ENCODE peak calls at places on chromosomes 5 and 9, in seven cellular contexts. V, R, D, B, X, M and C are unnamed samples.

GRCh38 chr5:36371366-36371765 is 69.7 kb upstream of the RANBP3L start:
- DNase-seq in V (no peak), R (no peak), D (no peak), B (no peak), X (no peak), M (no peak), C (no peak)

GRCh38 chr9:120886490-120886967 is 9.5 kb upstream of the PHF19 start:
- DNase-seq in V (peak; percentile 72), R (no peak), D (no peak), B (no peak), X (peak; percentile 51), M (peak; percentile 87), C (no peak)

GRCh38 chr9:136404801-136405136 is 4.8 kb upstream of the SNAPC4 start:
- DNase-seq in V (no peak), R (no peak), D (no peak), B (no peak), X (no peak), M (no peak), C (no peak)

GRCh38 chr9:95506692-95507455 is 9.9 kb downstream of the PTCH1 start:
- DNase-seq in V (peak; percentile 61), R (peak; percentile 49), D (peak; percentile 41), B (no peak), X (no peak), M (peak; percentile 82), C (no peak)

GRCh38 chr5:176679365-176680225 is 32.3 kb downstream of the TSPAN17 start:
- DNase-seq in V (no peak), R (no peak), D (no peak), B (no peak), X (no peak), M (peak; percentile 19), C (no peak)

GRCh38 chr5:43281840-43282658 is 31.2 kb downstream of the HMGCS1 start:
- DNase-seq in V (no peak), R (no peak), D (no peak), B (no peak), X (no peak), M (peak; percentile 36), C (no peak)

GRCh38 chr5:149529463-149529862 is 21.8 kb downstream of the CSNK1A1 start:
- DNase-seq in V (no peak), R (no peak), D (no peak), B (no peak), X (no peak), M (no peak), C (no peak)

GRCh38 chr5:131381011-131381410 is 117.2 kb downstream of the CDC42SE2 start:
- DNase-seq in V (peak; percentile 17), R (no peak), D (no peak), B (no peak), X (no peak), M (no peak), C (no peak)

GRCh38 chr5:167754501-167754941 is 536.9 kb upstream of the WWC1 start:
- DNase-seq in V (no peak), R (no peak), D (no peak), B (no peak), X (peak; percentile 70), M (peak; percentile 84), C (peak; percentile 30)

GRCh38 chr9:36798350-36799065 is 225.8 kb downstream of the MELK start:
- DNase-seq in V (no peak), R (no peak), D (no peak), B (no peak), X (no peak), M (no peak), C (no peak)

GRCh38 chr5:134249469-134250379 is 23.9 kb upstream of the PPP2CA start:
- DNase-seq in V (peak; percentile 79), R (no peak), D (no peak), B (no peak), X (no peak), M (peak; percentile 42), C (no peak)

GRCh38 chr9:92482336-92482735 is at the start of gene ASPN:
- DNase-seq in V (peak; percentile 79), R (no peak), D (no peak), B (no peak), X (no peak), M (peak; percentile 77), C (peak; percentile 56)

GRCh38 chr5:74310386-74310785 is 330.1 kb downstream of the ENC1 start:
- DNase-seq in V (no peak), R (no peak), D (no peak), B (no peak), X (no peak), M (peak; percentile 42), C (no peak)

GRCh38 chr5:98339141-98339848 is 434.2 kb upstream of the RGMB start:
- DNase-seq in V (no peak), R (no peak), D (no peak), B (no peak), X (no peak), M (no peak), C (no peak)

GRCh38 chr9:81737871-81738507 is 48.6 kb upstream of the TLE1 start:
- DNase-seq in V (peak; percentile 79), R (no peak), D (no peak), B (no peak), X (peak; percentile 82), M (peak; percentile 96), C (peak; percentile 48)

GRCh38 chr9:34988218-34989055 is 1.1 kb upstream of the DNAJB5 start:
- DNase-seq in V (peak; percentile 6), R (no peak), D (peak; percentile 32), B (no peak), X (no peak), M (peak; percentile 79), C (no peak)

GRCh38 chr5:122907238-122907637 is 61.8 kb downstream of the SNX24 start:
- DNase-seq in V (no peak), R (no peak), D (no peak), B (no peak), X (peak; percentile 21), M (peak; percentile 68), C (peak; percentile 42)

GRCh38 chr5:107395632-107396350 is 274.9 kb downstream of the EFNA5 start:
- DNase-seq in V (no peak), R (no peak), D (no peak), B (no peak), X (no peak), M (no peak), C (no peak)

GRCh38 chr9:133119039-133119438 is 2.0 kb downstream of the RALGDS start:
- DNase-seq in V (no peak), R (no peak), D (peak; percentile 43), B (no peak), X (no peak), M (peak; percentile 21), C (no peak)

GRCh38 chr5:120297621-120298020 is 166.5 kb upstream of the PRR16 start:
- DNase-seq in V (peak; percentile 44), R (no peak), D (no peak), B (no peak), X (peak; percentile 79), M (peak; percentile 69), C (no peak)

GRCh38 chr9:129138476-129139232 is 27.4 kb downstream of the PTPA start:
- DNase-seq in V (peak; percentile 77), R (no peak), D (no peak), B (no peak), X (no peak), M (peak; percentile 89), C (no peak)

GRCh38 chr5:9245071-9245470 is 300.8 kb downstream of the SEMA5A start:
- DNase-seq in V (no peak), R (no peak), D (no peak), B (no peak), X (no peak), M (peak; percentile 32), C (peak; percentile 50)

GRCh38 chr9:135152608-135153337 is 65.3 kb downstream of the OLFM1 start:
- DNase-seq in V (no peak), R (peak; percentile 61), D (no peak), B (no peak), X (no peak), M (no peak), C (no peak)

GRCh38 chr9:134939080-134939733 is 21.5 kb upstream of the FCN1 start:
- DNase-seq in V (no peak), R (no peak), D (no peak), B (no peak), X (no peak), M (no peak), C (no peak)

GRCh38 chr5:19270153-19270552 is 717.8 kb downstream of the CDH18 start:
- DNase-seq in V (no peak), R (no peak), D (no peak), B (no peak), X (no peak), M (no peak), C (no peak)